ENCODE peak calls at places on chromosomes 13 and 19, in nine cellular contexts. W, U, I, F, M, V, Q, L and J are unnamed samples.
A peak's percentile ranks its signal among the peaks of the same experiment; 100 is the strongest.

GRCh38 chr13:113329656-113330312 is 32.7 kb downstream of the LAMP1 start:
- DNase-seq in W (no peak), U (no peak), I (no peak), F (no peak), M (no peak), V (no peak), Q (no peak), L (no peak), J (no peak)

GRCh38 chr13:111156421-111156820 is 41.3 kb downstream of the ARHGEF7 start:
- DNase-seq in W (no peak), U (no peak), I (no peak), F (no peak), M (no peak), V (no peak), Q (no peak), L (no peak), J (no peak)

GRCh38 chr19:41412953-41413352 is 14.2 kb downstream of the B3GNT8 start:
- DNase-seq in W (no peak), U (no peak), I (no peak), F (no peak), M (no peak), V (no peak), Q (no peak), L (no peak), J (no peak)

GRCh38 chr19:53521373-53522202 is 16.4 kb upstream of the ZNF331 start:
- DNase-seq in W (no peak), U (no peak), I (no peak), F (no peak), M (no peak), V (no peak), Q (peak; percentile 38), L (no peak), J (no peak)

GRCh38 chr13:109748677-109749076 is 37.7 kb downstream of the IRS2 start:
- DNase-seq in W (no peak), U (no peak), I (no peak), F (no peak), M (no peak), V (no peak), Q (no peak), L (no peak), J (no peak)

GRCh38 chr19:16527971-16528521 is 14.2 kb downstream of the CHERP start:
- DNase-seq in W (no peak), U (no peak), I (no peak), F (no peak), M (no peak), V (peak; percentile 35), Q (peak; percentile 53), L (peak; percentile 58), J (peak; percentile 36)

GRCh38 chr13:55714120-55714519 is 1426.6 kb upstream of the PRR20A start:
- DNase-seq in W (no peak), U (no peak), I (no peak), F (no peak), M (no peak), V (no peak), Q (no peak), L (no peak), J (no peak)

GRCh38 chr13:99231726-99232125 is 26.5 kb downstream of the GPR18 start:
- DNase-seq in W (no peak), U (no peak), I (no peak), F (no peak), M (no peak), V (no peak), Q (no peak), L (no peak), J (no peak)

GRCh38 chr19:55703790-55704215 is 28.8 kb downstream of the EPN1 start:
- DNase-seq in W (no peak), U (peak; percentile 27), I (no peak), F (peak; percentile 52), M (peak; percentile 22), V (peak; percentile 15), Q (peak; percentile 86), L (peak; percentile 71), J (peak; percentile 15)

GRCh38 chr19:46603195-46603637 is 2.1 kb downstream of the CALM3 start:
- DNase-seq in W (peak; percentile 23), U (no peak), I (no peak), F (no peak), M (no peak), V (no peak), Q (no peak), L (no peak), J (no peak)

GRCh38 chr13:97946951-97947588 is 6.4 kb upstream of the IPO5 start:
- DNase-seq in W (peak; percentile 44), U (no peak), I (no peak), F (no peak), M (no peak), V (no peak), Q (no peak), L (no peak), J (no peak)

GRCh38 chr13:28499579-28499978 is 4.7 kb upstream of the FLT1 start:
- DNase-seq in W (peak; percentile 19), U (no peak), I (no peak), F (no peak), M (no peak), V (no peak), Q (no peak), L (no peak), J (no peak)

GRCh38 chr13:46803586-46803985 is 6.6 kb upstream of the ESD start:
- DNase-seq in W (no peak), U (no peak), I (no peak), F (no peak), M (no peak), V (no peak), Q (no peak), L (no peak), J (no peak)

GRCh38 chr19:56105090-56105701 is 15.9 kb downstream of the ZNF787 start:
- DNase-seq in W (no peak), U (peak; percentile 45), I (peak; percentile 69), F (peak; percentile 79), M (peak; percentile 79), V (peak; percentile 47), Q (peak; percentile 92), L (peak; percentile 44), J (peak; percentile 87)

GRCh38 chr19:703651-704446 is 4.9 kb upstream of the PALM start:
- DNase-seq in W (no peak), U (no peak), I (peak; percentile 59), F (peak; percentile 91), M (peak; percentile 90), V (peak; percentile 66), Q (peak; percentile 96), L (peak; percentile 97), J (peak; percentile 86)

GRCh38 chr19:11754663-11755062 is 12.1 kb upstream of the ZNF441 start:
- DNase-seq in W (no peak), U (no peak), I (no peak), F (no peak), M (no peak), V (no peak), Q (no peak), L (no peak), J (no peak)

GRCh38 chr13:100291626-100292025 is 202.7 kb downstream of the PCCA start:
- DNase-seq in W (no peak), U (no peak), I (no peak), F (no peak), M (no peak), V (no peak), Q (no peak), L (no peak), J (no peak)

GRCh38 chr13:45781553-45782326 is 69.8 kb downstream of the SIAH3 start:
- DNase-seq in W (no peak), U (no peak), I (peak; percentile 29), F (no peak), M (peak; percentile 27), V (no peak), Q (no peak), L (peak; percentile 97), J (no peak)

GRCh38 chr19:43572172-43572588 is 3.1 kb downstream of the XRCC1 start:
- DNase-seq in W (no peak), U (no peak), I (no peak), F (no peak), M (no peak), V (no peak), Q (no peak), L (no peak), J (no peak)

GRCh38 chr13:95319551-95320274 is 18.5 kb upstream of the ABCC4 start:
- DNase-seq in W (no peak), U (no peak), I (no peak), F (no peak), M (no peak), V (no peak), Q (no peak), L (no peak), J (no peak)

GRCh38 chr19:845707-846481 is 5.1 kb downstream of the PRTN3 start:
- DNase-seq in W (no peak), U (no peak), I (no peak), F (no peak), M (no peak), V (no peak), Q (no peak), L (no peak), J (peak; percentile 39)

GRCh38 chr19:41844601-41845000 is at the start of gene LYPD4:
- DNase-seq in W (no peak), U (no peak), I (no peak), F (no peak), M (no peak), V (no peak), Q (peak; percentile 66), L (no peak), J (no peak)

GRCh38 chr13:76638160-76638559 is 248.0 kb downstream of the KCTD12 start:
- DNase-seq in W (no peak), U (no peak), I (no peak), F (no peak), M (no peak), V (no peak), Q (no peak), L (no peak), J (no peak)

GRCh38 chr13:99916366-99917103 is 55.0 kb downstream of the ZIC5 start:
- DNase-seq in W (peak; percentile 67), U (no peak), I (no peak), F (no peak), M (no peak), V (no peak), Q (peak; percentile 85), L (no peak), J (peak; percentile 49)

GRCh38 chr19:38362076-38362945 is 12.1 kb upstream of the PSMD8 start:
- DNase-seq in W (no peak), U (peak; percentile 9), I (peak; percentile 68), F (peak; percentile 92), M (peak; percentile 82), V (peak; percentile 49), Q (peak; percentile 97), L (peak; percentile 69), J (peak; percentile 95)

GRCh38 chr19:17183271-17183757 is 31.8 kb upstream of the USE1 start:
- DNase-seq in W (no peak), U (no peak), I (no peak), F (no peak), M (no peak), V (no peak), Q (peak; percentile 26), L (no peak), J (no peak)